ENCODE peak calls at places on chromosomes 3 and 15, in five cellular contexts. One of them, this sample, is unnamed.

GRCh38 chr15:72197460-72198409 is at the start of gene GRAMD2A:
- DNase-seq in mesendoderm: peak; percentile 88
- DNase-seq in cardiac fibroblast: peak; percentile 33
- DNase-seq in astrocyte of the cerebellum: no peak
- DNase-seq in fibroblast of lung: peak; percentile 55
- DNase-seq in this sample: no peak

GRCh38 chr15:96243701-96244100 is 86.8 kb upstream of the NR2F2 start:
- DNase-seq in astrocyte of the cerebellum: no peak
- DNase-seq in fibroblast of lung: peak; percentile 13
- DNase-seq in mesendoderm: no peak
- DNase-seq in cardiac fibroblast: no peak
- DNase-seq in this sample: no peak

GRCh38 chr3:10377148-10377725 is 56.3 kb upstream of the SEC13 start:
- DNase-seq in cardiac fibroblast: no peak
- DNase-seq in astrocyte of the cerebellum: no peak
- DNase-seq in fibroblast of lung: no peak
- DNase-seq in mesendoderm: no peak
- DNase-seq in this sample: no peak

GRCh38 chr3:170128977-170129431 is 52.5 kb downstream of the PHC3 start:
- DNase-seq in fibroblast of lung: peak; percentile 42
- DNase-seq in cardiac fibroblast: peak; percentile 51
- DNase-seq in mesendoderm: peak; percentile 44
- DNase-seq in astrocyte of the cerebellum: no peak
- DNase-seq in this sample: no peak

GRCh38 chr15:27454281-27455060 is 483.5 kb downstream of the GABRG3 start:
- DNase-seq in mesendoderm: no peak
- DNase-seq in fibroblast of lung: peak; percentile 97
- DNase-seq in astrocyte of the cerebellum: peak; percentile 53
- DNase-seq in cardiac fibroblast: peak; percentile 5
- DNase-seq in this sample: no peak

GRCh38 chr15:63560741-63561448 is 36.3 kb upstream of the FBXL22 start:
- DNase-seq in fibroblast of lung: no peak
- DNase-seq in astrocyte of the cerebellum: no peak
- DNase-seq in mesendoderm: peak; percentile 30
- DNase-seq in cardiac fibroblast: no peak
- DNase-seq in this sample: no peak

GRCh38 chr15:88932271-88932874 is 19.2 kb upstream of the MFGE8 start:
- DNase-seq in cardiac fibroblast: no peak
- DNase-seq in fibroblast of lung: peak; percentile 41
- DNase-seq in astrocyte of the cerebellum: no peak
- DNase-seq in mesendoderm: no peak
- DNase-seq in this sample: no peak

GRCh38 chr3:156976933-156977332 is 150.8 kb downstream of the LEKR1 start:
- DNase-seq in fibroblast of lung: no peak
- DNase-seq in astrocyte of the cerebellum: no peak
- DNase-seq in mesendoderm: no peak
- DNase-seq in cardiac fibroblast: no peak
- DNase-seq in this sample: no peak

GRCh38 chr3:108287146-108287545 is 9.2 kb upstream of the HHLA2 start:
- DNase-seq in cardiac fibroblast: no peak
- DNase-seq in mesendoderm: no peak
- DNase-seq in astrocyte of the cerebellum: no peak
- DNase-seq in fibroblast of lung: no peak
- DNase-seq in this sample: no peak

GRCh38 chr3:17182158-17182557 is 297.4 kb downstream of the PLCL2 start:
- DNase-seq in fibroblast of lung: peak; percentile 13
- DNase-seq in mesendoderm: no peak
- DNase-seq in cardiac fibroblast: no peak
- DNase-seq in astrocyte of the cerebellum: no peak
- DNase-seq in this sample: no peak

GRCh38 chr3:129276385-129276784 is 2.3 kb upstream of the HMCES start:
- DNase-seq in cardiac fibroblast: no peak
- DNase-seq in mesendoderm: no peak
- DNase-seq in fibroblast of lung: no peak
- DNase-seq in astrocyte of the cerebellum: no peak
- DNase-seq in this sample: no peak

GRCh38 chr15:66907826-66908502 is 157.4 kb upstream of the SMAD3 start:
- DNase-seq in astrocyte of the cerebellum: no peak
- DNase-seq in fibroblast of lung: peak; percentile 16
- DNase-seq in cardiac fibroblast: no peak
- DNase-seq in mesendoderm: no peak
- DNase-seq in this sample: no peak

GRCh38 chr3:47405820-47406761 is 25.3 kb downstream of the PTPN23 start:
- DNase-seq in mesendoderm: no peak
- DNase-seq in cardiac fibroblast: no peak
- DNase-seq in fibroblast of lung: no peak
- DNase-seq in astrocyte of the cerebellum: no peak
- DNase-seq in this sample: no peak

GRCh38 chr15:94943863-94944262 is 712.5 kb downstream of the MCTP2 start:
- DNase-seq in cardiac fibroblast: no peak
- DNase-seq in mesendoderm: no peak
- DNase-seq in astrocyte of the cerebellum: no peak
- DNase-seq in fibroblast of lung: no peak
- DNase-seq in this sample: no peak

GRCh38 chr3:127887321-127887720 is 27.7 kb upstream of the KBTBD12 start:
- DNase-seq in fibroblast of lung: peak; percentile 52
- DNase-seq in astrocyte of the cerebellum: no peak
- DNase-seq in cardiac fibroblast: peak; percentile 74
- DNase-seq in mesendoderm: no peak
- DNase-seq in this sample: no peak

GRCh38 chr3:171315101-171315500 is 145.1 kb downstream of the TNIK start:
- DNase-seq in cardiac fibroblast: no peak
- DNase-seq in astrocyte of the cerebellum: no peak
- DNase-seq in mesendoderm: no peak
- DNase-seq in fibroblast of lung: no peak
- DNase-seq in this sample: no peak

GRCh38 chr3:129304141-129304540 is 25.5 kb downstream of the HMCES start:
- DNase-seq in fibroblast of lung: peak; percentile 56
- DNase-seq in astrocyte of the cerebellum: no peak
- DNase-seq in mesendoderm: peak; percentile 4
- DNase-seq in cardiac fibroblast: no peak
- DNase-seq in this sample: no peak

GRCh38 chr15:85709250-85709649 is 85.5 kb downstream of the KLHL25 start:
- DNase-seq in astrocyte of the cerebellum: no peak
- DNase-seq in fibroblast of lung: no peak
- DNase-seq in cardiac fibroblast: no peak
- DNase-seq in mesendoderm: no peak
- DNase-seq in this sample: no peak

GRCh38 chr15:85710340-85710842 is 84.3 kb downstream of the KLHL25 start:
- DNase-seq in fibroblast of lung: no peak
- DNase-seq in astrocyte of the cerebellum: no peak
- DNase-seq in cardiac fibroblast: no peak
- DNase-seq in mesendoderm: no peak
- DNase-seq in this sample: no peak

GRCh38 chr15:85706779-85707518 is 87.8 kb downstream of the KLHL25 start:
- DNase-seq in cardiac fibroblast: peak; percentile 68
- DNase-seq in mesendoderm: peak; percentile 49
- DNase-seq in astrocyte of the cerebellum: no peak
- DNase-seq in fibroblast of lung: peak; percentile 85
- DNase-seq in this sample: peak; percentile 47

GRCh38 chr15:85708402-85708932 is 86.3 kb downstream of the KLHL25 start:
- DNase-seq in fibroblast of lung: peak; percentile 55
- DNase-seq in astrocyte of the cerebellum: no peak
- DNase-seq in mesendoderm: no peak
- DNase-seq in cardiac fibroblast: no peak
- DNase-seq in this sample: no peak

DNA sequence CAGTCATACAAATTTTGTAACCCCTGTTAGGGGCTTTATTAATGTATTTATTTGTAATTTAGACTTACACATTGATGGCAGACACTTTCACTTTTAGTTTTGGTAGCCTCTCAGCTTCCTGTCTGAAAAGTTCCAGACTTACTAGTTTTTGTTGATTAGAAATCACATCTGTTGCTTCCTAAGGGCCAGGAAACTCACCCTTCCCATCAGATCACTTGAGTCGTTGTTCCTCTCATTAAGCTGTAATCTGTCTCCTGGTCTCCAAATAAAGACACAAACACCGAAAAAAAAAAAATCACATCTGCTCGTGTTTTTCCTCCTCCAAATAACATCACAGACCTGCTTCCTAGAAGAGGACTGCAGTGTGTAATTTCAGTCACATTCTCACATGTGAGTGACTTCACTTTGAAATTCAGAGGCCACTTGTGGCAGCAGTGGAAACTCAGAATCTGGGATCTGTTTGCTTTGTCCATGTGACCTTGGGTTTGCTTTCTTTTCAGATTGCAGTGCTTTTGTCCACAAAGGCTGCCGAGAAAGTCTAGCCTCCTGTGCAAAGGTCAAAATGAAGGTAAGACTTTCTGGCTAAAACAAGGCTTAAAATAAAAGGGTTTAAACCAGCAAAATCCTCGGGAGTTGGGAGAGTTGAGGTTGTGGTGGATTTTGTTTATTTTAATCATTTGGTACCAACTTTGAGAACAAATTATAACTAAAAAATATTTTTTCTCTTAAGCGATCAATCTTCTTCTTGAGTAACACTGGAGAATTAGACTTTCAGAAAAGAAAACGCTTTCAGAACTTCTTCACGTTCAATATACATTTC is 87.0 kb downstream of the KLHL25 start:
- DNase-seq in astrocyte of the cerebellum: no peak
- DNase-seq in mesendoderm: peak; percentile 64
- DNase-seq in cardiac fibroblast: peak; percentile 45
- DNase-seq in fibroblast of lung: peak; percentile 47
- DNase-seq in this sample: no peak
- H3K4me3 ChIP-seq in astrocyte of the cerebellum: no peak overlapping the region
- H3K4me3 ChIP-seq in mesendoderm: no peak overlapping the region
- H3K4me3 ChIP-seq in cardiac fibroblast: peak overlapping the region; percentile 21
- H3K4me3 ChIP-seq in fibroblast of lung: peak overlapping the region; percentile 34
- H3K4me3 ChIP-seq in this sample: peak overlapping the region; percentile 32

GRCh38 chr3:146715176-146715575 is 110.0 kb upstream of the PLSCR5 start:
- DNase-seq in cardiac fibroblast: peak; percentile 60
- DNase-seq in fibroblast of lung: peak; percentile 9
- DNase-seq in mesendoderm: no peak
- DNase-seq in astrocyte of the cerebellum: no peak
- DNase-seq in this sample: no peak

GRCh38 chr3:146709969-146710368 is 104.8 kb upstream of the PLSCR5 start:
- DNase-seq in cardiac fibroblast: peak; percentile 54
- DNase-seq in fibroblast of lung: peak; percentile 1
- DNase-seq in astrocyte of the cerebellum: no peak
- DNase-seq in mesendoderm: no peak
- DNase-seq in this sample: no peak

GRCh38 chr3:146712826-146713225 is 107.7 kb upstream of the PLSCR5 start:
- DNase-seq in cardiac fibroblast: peak; percentile 1
- DNase-seq in astrocyte of the cerebellum: no peak
- DNase-seq in fibroblast of lung: no peak
- DNase-seq in mesendoderm: no peak
- DNase-seq in this sample: no peak
- H3K4me3 ChIP-seq in cardiac fibroblast: no peak overlapping the region
- H3K4me3 ChIP-seq in astrocyte of the cerebellum: no peak overlapping the region
- H3K4me3 ChIP-seq in fibroblast of lung: no peak overlapping the region
- H3K4me3 ChIP-seq in mesendoderm: no peak overlapping the region
- H3K4me3 ChIP-seq in this sample: no peak overlapping the region

GRCh38 chr3:192156382-192156781 is 571.0 kb downstream of the FGF12 start:
- DNase-seq in fibroblast of lung: no peak
- DNase-seq in cardiac fibroblast: no peak
- DNase-seq in mesendoderm: no peak
- DNase-seq in astrocyte of the cerebellum: no peak
- DNase-seq in this sample: no peak

DNA sequence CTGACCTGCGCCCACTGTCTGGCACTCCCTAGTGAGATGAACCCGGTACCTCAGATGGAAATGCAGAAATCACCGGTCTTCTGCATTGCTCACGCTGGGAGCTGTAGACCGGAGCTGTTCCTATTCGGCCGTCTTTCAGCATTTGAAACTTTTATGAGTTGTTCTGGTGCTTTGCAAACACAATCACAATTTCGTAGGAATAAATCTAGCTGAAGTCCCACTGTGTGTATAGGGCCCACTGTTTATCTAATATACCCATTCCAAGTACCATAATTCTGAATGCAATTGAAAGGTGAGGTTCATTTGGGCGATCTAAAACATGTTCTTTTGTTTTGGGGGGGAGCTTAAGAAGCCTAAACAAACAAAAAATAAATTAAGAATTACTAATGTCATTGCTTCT is 572.1 kb downstream of the FGF12 start:
- DNase-seq in astrocyte of the cerebellum: no peak
- DNase-seq in cardiac fibroblast: no peak
- DNase-seq in fibroblast of lung: no peak
- DNase-seq in mesendoderm: no peak
- DNase-seq in this sample: no peak
- H3K4me3 ChIP-seq in astrocyte of the cerebellum: peak overlapping the region; percentile 21
- H3K4me3 ChIP-seq in cardiac fibroblast: no peak overlapping the region
- H3K4me3 ChIP-seq in fibroblast of lung: no peak overlapping the region
- H3K4me3 ChIP-seq in mesendoderm: no peak overlapping the region
- H3K4me3 ChIP-seq in this sample: no peak overlapping the region

DNA sequence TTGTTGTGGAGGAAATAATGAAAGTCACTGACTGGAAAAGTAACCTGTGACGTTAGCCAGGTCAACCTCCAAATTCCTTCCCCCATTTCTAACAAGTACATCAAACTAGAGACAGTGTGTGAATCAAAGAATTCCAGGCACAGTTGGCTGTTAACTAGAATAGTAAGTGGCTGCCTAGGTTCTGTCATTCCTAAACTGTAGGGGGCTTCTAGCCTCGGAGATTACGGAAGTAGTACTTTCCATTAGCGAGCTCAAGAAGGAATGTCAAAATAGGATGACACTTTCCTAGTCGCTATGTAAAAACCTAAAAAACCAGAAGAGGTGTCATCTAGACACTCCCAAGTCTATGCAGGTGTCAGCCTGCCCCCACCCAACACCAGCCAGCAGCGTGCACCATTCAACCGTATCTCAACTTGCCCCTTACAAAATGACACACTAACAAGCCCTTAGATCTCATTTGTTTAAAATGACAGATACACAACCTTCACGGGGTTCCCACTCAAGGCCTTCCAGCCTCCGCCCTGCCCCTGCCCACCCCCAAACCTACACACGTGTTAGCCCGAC is 910 bp downstream of the INO80 start:
- DNase-seq in fibroblast of lung: peak; percentile 66
- DNase-seq in cardiac fibroblast: peak; percentile 36
- DNase-seq in mesendoderm: peak; percentile 97
- DNase-seq in astrocyte of the cerebellum: peak; percentile 69
- DNase-seq in this sample: no peak
- H3K4me3 ChIP-seq in fibroblast of lung: peak overlapping the region; percentile 100
- H3K4me3 ChIP-seq in cardiac fibroblast: peak overlapping the region; percentile 96
- H3K4me3 ChIP-seq in mesendoderm: peak overlapping the region; percentile 96
- H3K4me3 ChIP-seq in astrocyte of the cerebellum: peak overlapping the region; percentile 98
- H3K4me3 ChIP-seq in this sample: peak overlapping the region; percentile 68

DNA sequence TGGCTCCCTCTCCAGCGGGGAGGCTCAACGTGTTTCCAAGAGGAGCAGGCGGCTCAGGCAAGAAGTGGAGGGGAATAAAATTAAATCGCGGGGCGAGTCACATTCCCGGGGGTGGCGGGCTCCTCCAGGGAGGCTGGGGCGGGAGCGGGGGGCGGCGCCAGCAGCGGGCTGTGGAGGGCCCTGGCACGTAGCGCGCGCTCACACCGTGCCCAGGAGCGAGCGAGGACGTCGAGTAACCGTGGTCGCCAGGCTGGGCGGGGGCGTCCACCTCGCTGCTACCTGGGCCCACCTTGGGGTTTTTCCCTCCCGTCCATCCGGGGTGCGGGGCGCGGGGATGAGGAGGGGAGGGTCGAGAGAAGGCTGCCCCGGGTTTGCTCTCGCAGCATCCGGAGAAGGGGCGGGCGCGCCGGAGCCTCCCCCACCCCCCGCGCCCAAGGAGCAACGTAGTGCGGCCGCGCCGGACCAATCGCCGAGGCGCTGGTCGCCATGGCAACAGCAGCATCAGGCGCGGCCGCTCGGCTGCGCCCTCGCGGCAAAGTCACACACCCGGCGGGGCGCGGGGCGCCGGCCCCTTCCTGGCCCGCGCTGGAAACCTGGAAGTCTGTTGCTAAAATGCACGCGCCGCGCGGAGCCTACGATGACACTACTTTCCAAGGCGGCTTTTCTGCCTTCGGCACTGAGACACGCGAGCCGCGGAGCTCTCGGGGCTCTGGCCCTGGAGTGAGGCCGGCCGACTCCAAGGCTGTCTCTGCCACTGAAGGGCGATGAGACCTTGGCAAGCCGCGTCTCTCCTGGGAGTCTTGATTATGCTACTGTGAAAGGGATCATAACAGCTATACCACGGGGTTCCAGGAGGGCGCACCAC is at the start of gene IQSEC1:
- DNase-seq in astrocyte of the cerebellum: no peak
- DNase-seq in mesendoderm: peak; percentile 78
- DNase-seq in cardiac fibroblast: peak; percentile 3
- DNase-seq in fibroblast of lung: peak; percentile 25
- DNase-seq in this sample: peak; percentile 73
- H3K4me3 ChIP-seq in astrocyte of the cerebellum: no peak within 1 kb of the TSS
- H3K4me3 ChIP-seq in mesendoderm: no peak within 1 kb of the TSS
- H3K4me3 ChIP-seq in cardiac fibroblast: no peak within 1 kb of the TSS
- H3K4me3 ChIP-seq in fibroblast of lung: no peak within 1 kb of the TSS
- H3K4me3 ChIP-seq in this sample: peak within 1 kb of the TSS; percentile 56